ENCODE peak calls at places on chromosome 18, in four cellular contexts. One of them, this sample, is unnamed.

GRCh38 chr18:51051105-51051712 is 21.2 kb downstream of the SMAD4 start:
- DNase-seq in EL: peak
- DNase-seq in iris pigment epithelial cell: peak
- DNase-seq in nucleus accumbens: no peak
- DNase-seq in this sample: no peak

GRCh38 chr18:80109676-80110078 is 615 bp downstream of the ADNP2 start:
- DNase-seq in EL: peak
- DNase-seq in iris pigment epithelial cell: peak
- DNase-seq in nucleus accumbens: no peak
- DNase-seq in this sample: no peak

GRCh38 chr18:76823166-76823539 is 796 bp downstream of the ZNF236 start:
- DNase-seq in EL: no peak
- DNase-seq in nucleus accumbens: peak
- DNase-seq in iris pigment epithelial cell: no peak
- DNase-seq in this sample: no peak

GRCh38 chr18:56560992-56561391 is 77.4 kb downstream of the TXNL1 start:
- DNase-seq in nucleus accumbens: no peak
- DNase-seq in EL: no peak
- DNase-seq in iris pigment epithelial cell: no peak
- DNase-seq in this sample: no peak

GRCh38 chr18:76354348-76354747 is 140.7 kb downstream of the ZNF516 start:
- DNase-seq in nucleus accumbens: no peak
- DNase-seq in iris pigment epithelial cell: peak
- DNase-seq in EL: peak
- DNase-seq in this sample: no peak

GRCh38 chr18:48797841-48798255 is 152.9 kb downstream of the SMAD7 start:
- DNase-seq in EL: no peak
- DNase-seq in nucleus accumbens: no peak
- DNase-seq in iris pigment epithelial cell: no peak
- DNase-seq in this sample: no peak

GRCh38 chr18:79784071-79784913 is 13.4 kb upstream of the KCNG2 start:
- DNase-seq in nucleus accumbens: no peak
- DNase-seq in EL: no peak
- DNase-seq in iris pigment epithelial cell: no peak
- DNase-seq in this sample: no peak

GRCh38 chr18:51149605-51150429 is 47.7 kb downstream of the MEX3C start:
- DNase-seq in iris pigment epithelial cell: peak
- DNase-seq in EL: peak
- DNase-seq in nucleus accumbens: no peak
- DNase-seq in this sample: peak

GRCh38 chr18:21777814-21778213 is 37.2 kb downstream of the MIB1 start:
- DNase-seq in iris pigment epithelial cell: peak
- DNase-seq in EL: no peak
- DNase-seq in nucleus accumbens: no peak
- DNase-seq in this sample: no peak

GRCh38 chr18:43680096-43680495 is 402.8 kb upstream of the SYT4 start:
- DNase-seq in iris pigment epithelial cell: no peak
- DNase-seq in EL: no peak
- DNase-seq in nucleus accumbens: no peak
- DNase-seq in this sample: no peak

GRCh38 chr18:48832961-48833700 is 117.6 kb downstream of the SMAD7 start:
- DNase-seq in EL: peak
- DNase-seq in nucleus accumbens: no peak
- DNase-seq in iris pigment epithelial cell: peak
- DNase-seq in this sample: peak

GRCh38 chr18:32439802-32440201 is 30.9 kb downstream of the GAREM1 start:
- DNase-seq in EL: no peak
- DNase-seq in iris pigment epithelial cell: no peak
- DNase-seq in nucleus accumbens: peak
- DNase-seq in this sample: no peak

GRCh38 chr18:22800551-22800951 is 132.6 kb upstream of the RBBP8 start:
- DNase-seq in EL: no peak
- DNase-seq in iris pigment epithelial cell: peak
- DNase-seq in nucleus accumbens: no peak
- DNase-seq in this sample: no peak

GRCh38 chr18:12911025-12911927 is 27.2 kb upstream of the PTPN2 start:
- DNase-seq in EL: no peak
- DNase-seq in iris pigment epithelial cell: peak
- DNase-seq in nucleus accumbens: no peak
- DNase-seq in this sample: no peak